ENCODE peak calls at places on chromosomes 3 and 15, in nine cellular contexts. J, I, A, Q, S, K, W, Y and M are unnamed samples.

GRCh38 chr3:43905157-43905556 is 214.4 kb downstream of the ABHD5 start:
- ATAC-seq in J (no peak), I (no peak), A (no peak), Q (no peak), S (no peak), K (no peak), W (no peak), Y (no peak), M (no peak)

GRCh38 chr3:108136888-108137814 is 46.3 kb upstream of the CD47 start:
- ATAC-seq in J (no peak), I (no peak), A (no peak), Q (no peak), S (no peak), K (no peak), W (no peak), Y (no peak), M (no peak)

GRCh38 chr3:39407773-39408492 is 1.4 kb downstream of the RPSA start:
- ATAC-seq in J (no peak), I (no peak), A (no peak), Q (no peak), S (no peak), K (no peak), W (no peak), Y (no peak), M (no peak)

GRCh38 chr3:151459360-151459759 is 1.5 kb downstream of the IGSF10 start:
- ATAC-seq in J (no peak), I (no peak), A (no peak), Q (no peak), S (no peak), K (no peak), W (no peak), Y (no peak), M (no peak)

GRCh38 chr15:71043373-71043772 is 71.9 kb upstream of the THSD4 start:
- ATAC-seq in J (no peak), I (no peak), A (no peak), Q (no peak), S (no peak), K (no peak), W (no peak), Y (no peak), M (no peak)

GRCh38 chr3:172228041-172228440 is 188.7 kb downstream of the FNDC3B start:
- ATAC-seq in J (no peak), I (no peak), A (no peak), Q (no peak), S (no peak), K (no peak), W (no peak), Y (no peak), M (no peak)

GRCh38 chr3:31232049-31233040 is 300.4 kb upstream of the STT3B start:
- ATAC-seq in J (no peak), I (no peak), A (no peak), Q (peak; percentile 30), S (no peak), K (no peak), W (peak; percentile 26), Y (no peak), M (no peak)

GRCh38 chr15:48566669-48567068 is 78.8 kb downstream of the FBN1 start:
- ATAC-seq in J (no peak), I (no peak), A (no peak), Q (no peak), S (no peak), K (no peak), W (no peak), Y (no peak), M (no peak)

GRCh38 chr3:102733811-102734574 is 299.2 kb downstream of the ZPLD1 start:
- ATAC-seq in J (no peak), I (no peak), A (no peak), Q (no peak), S (no peak), K (no peak), W (no peak), Y (no peak), M (no peak)